ENCODE peak calls at places on chromosome X, in four cellular contexts. J, Q, P and V are unnamed samples.

GRCh38 chrX:140918398-140919043 is 83.9 kb upstream of the SPANXB1 start:
- DNase-seq in J (no peak), Q (peak; percentile 87), P (peak; percentile 51), V (peak; percentile 25)

GRCh38 chrX:71111141-71111843 is at the start of gene IL2RG:
- DNase-seq in J (peak; percentile 51), Q (peak; percentile 95), P (no peak), V (no peak)

GRCh38 chrX:70476934-70477733 is 32.5 kb downstream of the DLG3 start:
- DNase-seq in J (no peak), Q (no peak), P (peak; percentile 73), V (peak; percentile 75)

GRCh38 chrX:16842684-16843083 is 27.5 kb downstream of the RBBP7 start:
- DNase-seq in J (no peak), Q (no peak), P (no peak), V (no peak)

GRCh38 chrX:123854329-123854728 is 5.5 kb upstream of the XIAP start:
- DNase-seq in J (no peak), Q (peak; percentile 48), P (no peak), V (no peak)

GRCh38 chrX:78066110-78066509 is 37.9 kb upstream of the PGK1 start:
- DNase-seq in J (no peak), Q (no peak), P (no peak), V (no peak)

GRCh38 chrX:53239474-53239873 is 14.5 kb upstream of the KDM5C start:
- DNase-seq in J (no peak), Q (peak; percentile 36), P (no peak), V (no peak)

GRCh38 chrX:131970347-131970746 is 52.8 kb upstream of the STK26 start:
- DNase-seq in J (no peak), Q (no peak), P (no peak), V (no peak)

GRCh38 chrX:104913348-104913747 is 307.1 kb downstream of the TEX13A start:
- DNase-seq in J (no peak), Q (no peak), P (no peak), V (no peak)

GRCh38 chrX:8147216-8147615 is 23.9 kb downstream of the VCX2 start:
- DNase-seq in J (no peak), Q (no peak), P (no peak), V (no peak)

GRCh38 chrX:10537308-10537707 is 83.1 kb downstream of the MID1 start:
- DNase-seq in J (no peak), Q (no peak), P (no peak), V (no peak)

GRCh38 chrX:8358302-8358701 is 106.3 kb upstream of the VCX3B start:
- DNase-seq in J (no peak), Q (no peak), P (no peak), V (no peak)

GRCh38 chrX:104370089-104370488 is 115.4 kb upstream of the ESX1 start:
- DNase-seq in J (no peak), Q (no peak), P (no peak), V (no peak)

GRCh38 chrX:124194903-124195302 is 137.6 kb upstream of the TEX13D start:
- DNase-seq in J (no peak), Q (no peak), P (no peak), V (no peak)

GRCh38 chrX:22968494-22968893 is 31.3 kb upstream of the DDX53 start:
- DNase-seq in J (no peak), Q (no peak), P (no peak), V (no peak)

GRCh38 chrX:10633722-10634121 is 13.3 kb upstream of the MID1 start:
- DNase-seq in J (no peak), Q (no peak), P (peak; percentile 84), V (peak; percentile 81)

GRCh38 chrX:11589573-11590110 is 76.1 kb downstream of the ARHGAP6 start:
- DNase-seq in J (no peak), Q (no peak), P (no peak), V (no peak)

GRCh38 chrX:125289209-125289608 is 30.5 kb upstream of the TEX13C start:
- DNase-seq in J (no peak), Q (no peak), P (no peak), V (no peak)

GRCh38 chrX:132022115-132022862 is 813 bp upstream of the STK26 start:
- DNase-seq in J (no peak), Q (peak; percentile 51), P (peak; percentile 16), V (no peak)